ENCODE peak calls at places on chromosomes 6 and 20, in six cellular contexts. One of them, this sample, is unnamed.
A peak's percentile ranks its signal among the peaks of the same experiment; 100 is the strongest.

GRCh38 chr6:143696327-143697000 is 18.7 kb downstream of the PHACTR2 start:
- DNase-seq in iPS-NIHi11: no peak
- DNase-seq in left ventricle myocardium inferior: no peak
- DNase-seq in tibial artery: no peak
- DNase-seq in bronchial epithelial cell: no peak
- DNase-seq in CD8-positive, alpha-beta memory T cell: no peak
- DNase-seq in this sample: no peak

GRCh38 chr6:104625536-104625935 is 234.2 kb downstream of the HACE1 start:
- DNase-seq in tibial artery: no peak
- DNase-seq in iPS-NIHi11: no peak
- DNase-seq in CD8-positive, alpha-beta memory T cell: no peak
- DNase-seq in bronchial epithelial cell: peak; percentile 98
- DNase-seq in left ventricle myocardium inferior: no peak
- DNase-seq in this sample: no peak

GRCh38 chr20:1062334-1063015 is 55.9 kb upstream of the PSMF1 start:
- DNase-seq in bronchial epithelial cell: no peak
- DNase-seq in tibial artery: no peak
- DNase-seq in CD8-positive, alpha-beta memory T cell: no peak
- DNase-seq in left ventricle myocardium inferior: no peak
- DNase-seq in iPS-NIHi11: no peak
- DNase-seq in this sample: no peak

GRCh38 chr6:125358898-125359297 is 57.1 kb upstream of the HDDC2 start:
- DNase-seq in bronchial epithelial cell: no peak
- DNase-seq in left ventricle myocardium inferior: no peak
- DNase-seq in CD8-positive, alpha-beta memory T cell: no peak
- DNase-seq in iPS-NIHi11: no peak
- DNase-seq in tibial artery: no peak
- DNase-seq in this sample: no peak

GRCh38 chr6:34324738-34325444 is 67.6 kb downstream of the NUDT3 start:
- DNase-seq in left ventricle myocardium inferior: peak; percentile 36
- DNase-seq in bronchial epithelial cell: peak; percentile 41
- DNase-seq in iPS-NIHi11: peak; percentile 53
- DNase-seq in tibial artery: peak; percentile 68
- DNase-seq in CD8-positive, alpha-beta memory T cell: no peak
- DNase-seq in this sample: no peak

GRCh38 chr6:138795809-138796469 is at the start of gene ECT2L:
- DNase-seq in left ventricle myocardium inferior: peak; percentile 86
- DNase-seq in iPS-NIHi11: peak; percentile 81
- DNase-seq in tibial artery: peak; percentile 80
- DNase-seq in bronchial epithelial cell: peak; percentile 49
- DNase-seq in CD8-positive, alpha-beta memory T cell: no peak
- DNase-seq in this sample: no peak

GRCh38 chr20:41362748-41363140 is 3.9 kb downstream of the EMILIN3 start:
- DNase-seq in left ventricle myocardium inferior: no peak
- DNase-seq in CD8-positive, alpha-beta memory T cell: no peak
- DNase-seq in tibial artery: no peak
- DNase-seq in iPS-NIHi11: no peak
- DNase-seq in bronchial epithelial cell: no peak
- DNase-seq in this sample: no peak

GRCh38 chr6:34745277-34746103 is 11.8 kb upstream of the SNRPC start:
- DNase-seq in tibial artery: no peak
- DNase-seq in iPS-NIHi11: peak; percentile 36
- DNase-seq in bronchial epithelial cell: peak; percentile 93
- DNase-seq in CD8-positive, alpha-beta memory T cell: no peak
- DNase-seq in left ventricle myocardium inferior: no peak
- DNase-seq in this sample: no peak

GRCh38 chr20:33251496-33251895 is 15.7 kb downstream of the BPIFA1 start:
- DNase-seq in tibial artery: no peak
- DNase-seq in left ventricle myocardium inferior: no peak
- DNase-seq in iPS-NIHi11: no peak
- DNase-seq in CD8-positive, alpha-beta memory T cell: no peak
- DNase-seq in bronchial epithelial cell: no peak
- DNase-seq in this sample: no peak

GRCh38 chr6:118668761-118669411 is 17.5 kb upstream of the CEP85L start:
- DNase-seq in bronchial epithelial cell: no peak
- DNase-seq in left ventricle myocardium inferior: no peak
- DNase-seq in tibial artery: no peak
- DNase-seq in CD8-positive, alpha-beta memory T cell: no peak
- DNase-seq in iPS-NIHi11: no peak
- DNase-seq in this sample: no peak

GRCh38 chr6:169398342-169399105 is 144.9 kb upstream of the THBS2 start:
- DNase-seq in tibial artery: no peak
- DNase-seq in CD8-positive, alpha-beta memory T cell: no peak
- DNase-seq in left ventricle myocardium inferior: no peak
- DNase-seq in iPS-NIHi11: no peak
- DNase-seq in bronchial epithelial cell: no peak
- DNase-seq in this sample: no peak

GRCh38 chr20:14234666-14235295 is 102.6 kb downstream of the FLRT3 start:
- DNase-seq in bronchial epithelial cell: peak; percentile 75
- DNase-seq in CD8-positive, alpha-beta memory T cell: no peak
- DNase-seq in tibial artery: no peak
- DNase-seq in iPS-NIHi11: no peak
- DNase-seq in left ventricle myocardium inferior: no peak
- DNase-seq in this sample: no peak

GRCh38 chr6:3808759-3809514 is 40.2 kb upstream of the FAM50B start:
- DNase-seq in CD8-positive, alpha-beta memory T cell: no peak
- DNase-seq in tibial artery: peak; percentile 89
- DNase-seq in left ventricle myocardium inferior: peak; percentile 44
- DNase-seq in iPS-NIHi11: peak; percentile 64
- DNase-seq in bronchial epithelial cell: peak; percentile 77
- DNase-seq in this sample: no peak

GRCh38 chr6:33613146-33613793 is 7.9 kb upstream of the ITPR3 start:
- DNase-seq in tibial artery: peak; percentile 54
- DNase-seq in iPS-NIHi11: no peak
- DNase-seq in left ventricle myocardium inferior: no peak
- DNase-seq in bronchial epithelial cell: no peak
- DNase-seq in CD8-positive, alpha-beta memory T cell: no peak
- DNase-seq in this sample: no peak

GRCh38 chr20:46308258-46309157 is at the start of gene CDH22:
- DNase-seq in CD8-positive, alpha-beta memory T cell: peak; percentile 22
- DNase-seq in iPS-NIHi11: peak; percentile 83
- DNase-seq in tibial artery: no peak
- DNase-seq in bronchial epithelial cell: no peak
- DNase-seq in left ventricle myocardium inferior: peak; percentile 37
- DNase-seq in this sample: peak; percentile 23

GRCh38 chr6:156827382-156827781 is 50.2 kb downstream of the ARID1B start:
- DNase-seq in left ventricle myocardium inferior: no peak
- DNase-seq in tibial artery: no peak
- DNase-seq in bronchial epithelial cell: no peak
- DNase-seq in iPS-NIHi11: no peak
- DNase-seq in CD8-positive, alpha-beta memory T cell: no peak
- DNase-seq in this sample: no peak

GRCh38 chr6:104396077-104396476 is 463.6 kb downstream of the HACE1 start:
- DNase-seq in CD8-positive, alpha-beta memory T cell: no peak
- DNase-seq in tibial artery: no peak
- DNase-seq in iPS-NIHi11: no peak
- DNase-seq in left ventricle myocardium inferior: no peak
- DNase-seq in bronchial epithelial cell: no peak
- DNase-seq in this sample: no peak

GRCh38 chr6:816510-817084 is 123.7 kb upstream of the EXOC2 start:
- DNase-seq in left ventricle myocardium inferior: no peak
- DNase-seq in iPS-NIHi11: no peak
- DNase-seq in CD8-positive, alpha-beta memory T cell: no peak
- DNase-seq in bronchial epithelial cell: no peak
- DNase-seq in tibial artery: no peak
- DNase-seq in this sample: no peak

GRCh38 chr20:47666304-47666703 is 119.0 kb downstream of the SULF2 start:
- DNase-seq in CD8-positive, alpha-beta memory T cell: no peak
- DNase-seq in iPS-NIHi11: no peak
- DNase-seq in left ventricle myocardium inferior: no peak
- DNase-seq in tibial artery: peak; percentile 62
- DNase-seq in bronchial epithelial cell: no peak
- DNase-seq in this sample: no peak

GRCh38 chr6:3919130-3919628 is 70.0 kb downstream of the FAM50B start:
- DNase-seq in bronchial epithelial cell: peak; percentile 35
- DNase-seq in iPS-NIHi11: no peak
- DNase-seq in CD8-positive, alpha-beta memory T cell: no peak
- DNase-seq in left ventricle myocardium inferior: peak; percentile 57
- DNase-seq in tibial artery: no peak
- DNase-seq in this sample: no peak

GRCh38 chr20:62918830-62919229 is 7.5 kb downstream of the DIDO1 start:
- DNase-seq in iPS-NIHi11: no peak
- DNase-seq in tibial artery: peak; percentile 3
- DNase-seq in CD8-positive, alpha-beta memory T cell: peak; percentile 52
- DNase-seq in left ventricle myocardium inferior: no peak
- DNase-seq in bronchial epithelial cell: no peak
- DNase-seq in this sample: peak; percentile 46

GRCh38 chr6:9257215-9257614 is 821.9 kb upstream of the SLC35B3 start:
- DNase-seq in CD8-positive, alpha-beta memory T cell: no peak
- DNase-seq in left ventricle myocardium inferior: no peak
- DNase-seq in iPS-NIHi11: no peak
- DNase-seq in tibial artery: no peak
- DNase-seq in bronchial epithelial cell: no peak
- DNase-seq in this sample: no peak

GRCh38 chr20:8756410-8756809 is 312.5 kb upstream of the PLCB4 start:
- DNase-seq in bronchial epithelial cell: peak; percentile 64
- DNase-seq in left ventricle myocardium inferior: no peak
- DNase-seq in CD8-positive, alpha-beta memory T cell: no peak
- DNase-seq in iPS-NIHi11: no peak
- DNase-seq in tibial artery: no peak
- DNase-seq in this sample: no peak

GRCh38 chr6:89139509-89140346 is 6.1 kb upstream of the PM20D2 start:
- DNase-seq in tibial artery: no peak
- DNase-seq in left ventricle myocardium inferior: no peak
- DNase-seq in iPS-NIHi11: no peak
- DNase-seq in CD8-positive, alpha-beta memory T cell: no peak
- DNase-seq in bronchial epithelial cell: peak; percentile 42
- DNase-seq in this sample: no peak

GRCh38 chr20:4773736-4774135 is 52.0 kb downstream of the PRND start:
- DNase-seq in left ventricle myocardium inferior: no peak
- DNase-seq in iPS-NIHi11: no peak
- DNase-seq in tibial artery: no peak
- DNase-seq in CD8-positive, alpha-beta memory T cell: no peak
- DNase-seq in bronchial epithelial cell: no peak
- DNase-seq in this sample: no peak

GRCh38 chr20:4247898-4248858 is 232.8 kb upstream of the RNF24 start:
- DNase-seq in bronchial epithelial cell: no peak
- DNase-seq in CD8-positive, alpha-beta memory T cell: no peak
- DNase-seq in tibial artery: no peak
- DNase-seq in iPS-NIHi11: no peak
- DNase-seq in left ventricle myocardium inferior: no peak
- DNase-seq in this sample: no peak

GRCh38 chr20:10667560-10668167 is 6.1 kb downstream of the JAG1 start:
- DNase-seq in tibial artery: no peak
- DNase-seq in CD8-positive, alpha-beta memory T cell: no peak
- DNase-seq in bronchial epithelial cell: peak; percentile 80
- DNase-seq in left ventricle myocardium inferior: no peak
- DNase-seq in iPS-NIHi11: no peak
- DNase-seq in this sample: no peak

GRCh38 chr20:20547221-20547875 is 165.1 kb downstream of the RALGAPA2 start:
- DNase-seq in left ventricle myocardium inferior: no peak
- DNase-seq in tibial artery: no peak
- DNase-seq in bronchial epithelial cell: peak; percentile 50
- DNase-seq in CD8-positive, alpha-beta memory T cell: no peak
- DNase-seq in iPS-NIHi11: no peak
- DNase-seq in this sample: no peak

GRCh38 chr6:71855406-71855805 is 30.9 kb upstream of the RIMS1 start:
- DNase-seq in left ventricle myocardium inferior: no peak
- DNase-seq in bronchial epithelial cell: no peak
- DNase-seq in tibial artery: no peak
- DNase-seq in CD8-positive, alpha-beta memory T cell: no peak
- DNase-seq in iPS-NIHi11: no peak
- DNase-seq in this sample: no peak

GRCh38 chr6:99016355-99016754 is 68.6 kb upstream of the FBXL4 start:
- DNase-seq in CD8-positive, alpha-beta memory T cell: no peak
- DNase-seq in bronchial epithelial cell: peak; percentile 35
- DNase-seq in iPS-NIHi11: no peak
- DNase-seq in tibial artery: no peak
- DNase-seq in left ventricle myocardium inferior: no peak
- DNase-seq in this sample: no peak

GRCh38 chr6:7215140-7215539 is 97.9 kb downstream of the SSR1 start:
- DNase-seq in tibial artery: no peak
- DNase-seq in iPS-NIHi11: no peak
- DNase-seq in bronchial epithelial cell: no peak
- DNase-seq in CD8-positive, alpha-beta memory T cell: no peak
- DNase-seq in left ventricle myocardium inferior: no peak
- DNase-seq in this sample: no peak

GRCh38 chr20:50834599-50835005 is 39.7 kb downstream of the BCAS4 start:
- DNase-seq in iPS-NIHi11: no peak
- DNase-seq in left ventricle myocardium inferior: no peak
- DNase-seq in bronchial epithelial cell: peak; percentile 63
- DNase-seq in tibial artery: no peak
- DNase-seq in CD8-positive, alpha-beta memory T cell: no peak
- DNase-seq in this sample: no peak

GRCh38 chr6:26233608-26234420 is 131.2 kb upstream of the BTN3A2 start:
- DNase-seq in left ventricle myocardium inferior: no peak
- DNase-seq in iPS-NIHi11: no peak
- DNase-seq in bronchial epithelial cell: peak; percentile 52
- DNase-seq in CD8-positive, alpha-beta memory T cell: peak; percentile 76
- DNase-seq in tibial artery: peak; percentile 73
- DNase-seq in this sample: peak; percentile 64

This sample was measured in activated gamma-delta T cell treated with Interleukin-2 at 50 U/mL for 16 hours.